ENCODE peak calls at places on chromosomes 13 and 19, in ten cellular contexts. T is fibroblast of the aortic adventitia, R is RWPE2, N is ascending aorta, B is cardiac fibroblast, S is AG10803, C is mucosa of descending colon, M is thoracic aorta, Z is AG04449, U is cardiac muscle cell. W is an unnamed sample.

GRCh38 chr13:29428310-29428991 is 167.0 kb downstream of the SLC7A1 start:
- DNase-seq in B (no peak), R (no peak), N (no peak), U (peak; percentile 87), M (no peak), T (no peak), C (no peak), S (no peak), Z (no peak), W (no peak)

GRCh38 chr13:44148159-44148929 is 225.3 kb upstream of the SERP2 start:
- DNase-seq in B (no peak), C (no peak), R (no peak), U (no peak), M (no peak), Z (no peak), N (no peak), S (no peak), T (peak; percentile 36), W (no peak)

GRCh38 chr19:49437231-49437630 is 4.1 kb downstream of the SLC17A7 start:
- DNase-seq in Z (no peak), R (no peak), B (no peak), M (no peak), U (no peak), T (no peak), C (no peak), S (no peak), N (no peak), W (no peak)

GRCh38 chr13:97328222-97328790 is 105.7 kb upstream of the RAP2A start:
- DNase-seq in M (no peak), S (peak; percentile 90), Z (no peak), R (no peak), U (peak; percentile 69), T (peak; percentile 91), C (no peak), N (no peak), B (peak; percentile 88), W (peak; percentile 67)

GRCh38 chr19:35555301-35556005 is 8.0 kb downstream of the ATP4A start:
- DNase-seq in N (no peak), R (no peak), B (peak; percentile 26), M (no peak), T (peak; percentile 29), Z (no peak), C (peak; percentile 11), S (peak; percentile 30), U (peak; percentile 23), W (no peak)

GRCh38 chr13:100301418-100301817 is 212.5 kb downstream of the PCCA start:
- DNase-seq in B (peak; percentile 14), U (peak; percentile 13), M (no peak), N (no peak), C (no peak), R (no peak), S (no peak), T (no peak), Z (no peak), W (no peak)

GRCh38 chr13:102708991-102709390 is 14.1 kb upstream of the METTL21C start:
- DNase-seq in U (no peak), B (no peak), N (no peak), S (no peak), T (no peak), Z (no peak), R (no peak), M (no peak), C (no peak), W (no peak)

GRCh38 chr13:29423050-29423449 is 172.4 kb downstream of the SLC7A1 start:
- DNase-seq in R (no peak), T (no peak), U (no peak), Z (no peak), M (no peak), S (no peak), C (no peak), B (no peak), N (no peak), W (no peak)

GRCh38 chr19:53642381-53643099 is 10.7 kb downstream of the DPRX start:
- DNase-seq in R (no peak), M (no peak), Z (no peak), T (no peak), N (no peak), C (no peak), S (no peak), U (no peak), B (no peak), W (no peak)

GRCh38 chr13:98557934-98558630 is 18.8 kb downstream of the STK24 start:
- DNase-seq in N (no peak), T (no peak), S (no peak), U (no peak), B (peak; percentile 29), C (no peak), Z (peak; percentile 29), R (no peak), M (no peak), W (no peak)

GRCh38 chr13:80547885-80548284 is 207.0 kb upstream of the SPRY2 start:
- DNase-seq in C (no peak), N (no peak), B (peak; percentile 83), T (peak; percentile 34), S (no peak), Z (no peak), M (no peak), R (no peak), U (no peak), W (no peak)

GRCh38 chr13:20159646-20160345 is 1.1 kb downstream of the GJA3 start:
- DNase-seq in B (no peak), T (no peak), M (no peak), N (no peak), S (no peak), Z (no peak), R (no peak), U (peak; percentile 65), C (no peak), W (no peak)

GRCh38 chr13:100818706-100819105 is 144.1 kb upstream of the TMTC4 start:
- DNase-seq in S (no peak), T (peak; percentile 85), N (no peak), B (peak; percentile 4), R (no peak), C (no peak), U (no peak), M (no peak), Z (no peak), W (peak; percentile 26)

GRCh38 chr13:100876044-100876403 is 201.4 kb upstream of the TMTC4 start:
- DNase-seq in T (no peak), C (no peak), M (no peak), Z (no peak), R (no peak), B (no peak), N (no peak), U (no peak), S (no peak), W (no peak)

GRCh38 chr13:26168276-26168814 is 53.8 kb downstream of the RNF6 start:
- DNase-seq in S (peak; percentile 27), M (no peak), C (no peak), U (no peak), Z (peak; percentile 63), B (peak; percentile 35), N (no peak), T (peak; percentile 39), R (no peak), W (no peak)

GRCh38 chr13:25869941-25870340 is 181.9 kb downstream of the SHISA2 start:
- DNase-seq in U (no peak), T (no peak), S (no peak), M (no peak), Z (no peak), C (no peak), N (no peak), R (no peak), B (no peak), W (no peak)

GRCh38 chr13:48436661-48437242 is 23.8 kb upstream of the LPAR6 start:
- DNase-seq in C (no peak), Z (no peak), M (no peak), R (no peak), S (no peak), U (peak; percentile 24), B (no peak), N (no peak), T (no peak), W (no peak)

GRCh38 chr19:16037424-16038195 is 38.7 kb upstream of the TPM4 start:
- DNase-seq in U (no peak), Z (no peak), T (no peak), C (no peak), R (no peak), B (no peak), N (no peak), M (no peak), S (no peak), W (no peak)

GRCh38 chr13:43848250-43848649 is 31.3 kb downstream of the CCDC122 start:
- DNase-seq in M (no peak), C (no peak), S (peak; percentile 89), T (peak; percentile 96), U (no peak), B (peak; percentile 91), N (no peak), Z (no peak), R (no peak), W (no peak)

GRCh38 chr19:55652311-55653078 is 2.3 kb upstream of the U2AF2 start:
- DNase-seq in B (no peak), M (no peak), N (no peak), R (peak; percentile 67), S (no peak), T (no peak), U (no peak), Z (no peak), C (peak; percentile 65), W (no peak)
- H3K4me3 ChIP-seq in B (no peak overlapping the region), M (no peak overlapping the region), N (no peak overlapping the region), R (no peak overlapping the region), S (no peak overlapping the region), T (no peak overlapping the region), U (no peak overlapping the region), Z (no peak overlapping the region), C (no peak overlapping the region), W (no peak overlapping the region)

DNA sequence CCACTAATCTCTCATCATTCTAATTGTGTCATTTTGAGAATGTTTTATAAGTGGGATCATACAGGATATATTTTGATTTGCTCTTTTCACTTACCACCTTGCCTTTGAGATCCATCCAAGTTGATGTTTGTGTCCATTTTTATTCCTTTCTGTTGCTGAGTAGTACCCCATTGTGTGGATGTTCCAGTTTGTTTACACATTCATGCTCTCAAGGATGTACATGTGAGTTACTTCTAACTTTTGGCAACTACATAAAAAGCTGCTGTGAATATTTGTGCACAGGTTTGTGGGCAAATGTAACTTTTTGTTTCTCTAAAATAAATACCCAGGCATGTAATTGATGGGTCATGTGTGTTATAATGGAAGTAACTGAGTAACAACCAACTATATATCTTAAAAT is 64.9 kb downstream of the RFC3 start:
- DNase-seq in B (no peak), S (no peak), Z (no peak), C (no peak), M (no peak), R (no peak), N (no peak), T (no peak), U (no peak), W (no peak)
- TF ChIP-seq CTCF in B (no peak), S (no peak), Z (no peak), C (no peak), M (no peak), R (no peak), N (no peak), T (no peak), U (no peak), W (no peak)

GRCh38 chr19:19260417-19260816 is 12.7 kb downstream of the TM6SF2 start:
- DNase-seq in M (no peak), B (no peak), R (no peak), T (no peak), Z (no peak), S (no peak), U (no peak), N (no peak), C (no peak), W (no peak)
- H3K4me3 ChIP-seq in M (no peak overlapping the region), B (no peak overlapping the region), R (no peak overlapping the region), T (no peak overlapping the region), Z (no peak overlapping the region), S (no peak overlapping the region), U (no peak overlapping the region), N (no peak overlapping the region), C (no peak overlapping the region), W (no peak overlapping the region)

GRCh38 chr13:32378012-32378411 is 49.9 kb downstream of the N4BP2L1 start:
- DNase-seq in N (no peak), B (peak; percentile 22), C (no peak), M (no peak), T (peak; percentile 14), Z (no peak), U (no peak), S (no peak), R (no peak), W (no peak)
- TF ChIP-seq CTCF in N (no peak), B (no peak), C (no peak), M (no peak), T (no peak), Z (no peak), U (no peak), S (no peak), R (no peak), W (no peak)

W was measured in epithelial cell of proximal tubule.